ENCODE peak calls at places on chromosomes 3 and 15, in seven cellular contexts. One of them, this sample, is unnamed.

GRCh38 chr15:50907866-50908208 is 646 bp upstream of the AP4E1 start:
- DNase-seq in GM23338: peak; percentile 68
- DNase-seq in tibial artery: no peak
- DNase-seq in foreskin fibroblast: peak; percentile 66
- DNase-seq in astrocyte of the spinal cord: peak; percentile 22
- DNase-seq in cardiac muscle cell: peak; percentile 49
- DNase-seq in IMR-90: peak; percentile 28
- DNase-seq in this sample: peak; percentile 65

GRCh38 chr15:62989366-62990055 is 53.0 kb upstream of the TPM1 start:
- DNase-seq in IMR-90: peak; percentile 17
- DNase-seq in astrocyte of the spinal cord: peak; percentile 49
- DNase-seq in tibial artery: no peak
- DNase-seq in GM23338: no peak
- DNase-seq in foreskin fibroblast: peak; percentile 61
- DNase-seq in cardiac muscle cell: no peak
- DNase-seq in this sample: no peak

GRCh38 chr15:88882745-88883144 is 12.6 kb downstream of the HAPLN3 start:
- DNase-seq in GM23338: no peak
- DNase-seq in foreskin fibroblast: peak; percentile 62
- DNase-seq in cardiac muscle cell: peak; percentile 66
- DNase-seq in IMR-90: peak; percentile 62
- DNase-seq in astrocyte of the spinal cord: peak; percentile 67
- DNase-seq in tibial artery: no peak
- DNase-seq in this sample: no peak

GRCh38 chr15:56934269-56934668 is 15.8 kb downstream of the TCF12 start:
- DNase-seq in astrocyte of the spinal cord: no peak
- DNase-seq in cardiac muscle cell: peak; percentile 54
- DNase-seq in tibial artery: no peak
- DNase-seq in IMR-90: peak; percentile 23
- DNase-seq in GM23338: no peak
- DNase-seq in foreskin fibroblast: no peak
- DNase-seq in this sample: no peak

GRCh38 chr3:98805571-98805970 is 42.4 kb downstream of the ST3GAL6 start:
- DNase-seq in IMR-90: no peak
- DNase-seq in tibial artery: no peak
- DNase-seq in cardiac muscle cell: no peak
- DNase-seq in astrocyte of the spinal cord: no peak
- DNase-seq in foreskin fibroblast: no peak
- DNase-seq in GM23338: no peak
- DNase-seq in this sample: no peak

GRCh38 chr15:85771781-85772445 is 22.8 kb downstream of the KLHL25 start:
- DNase-seq in GM23338: no peak
- DNase-seq in cardiac muscle cell: peak; percentile 84
- DNase-seq in foreskin fibroblast: peak; percentile 83
- DNase-seq in IMR-90: peak; percentile 13
- DNase-seq in tibial artery: peak; percentile 88
- DNase-seq in astrocyte of the spinal cord: no peak
- DNase-seq in this sample: no peak

GRCh38 chr3:194134231-194134756 is 1.7 kb upstream of the HES1 start:
- DNase-seq in foreskin fibroblast: peak; percentile 61
- DNase-seq in IMR-90: no peak
- DNase-seq in tibial artery: peak; percentile 87
- DNase-seq in astrocyte of the spinal cord: no peak
- DNase-seq in cardiac muscle cell: peak; percentile 93
- DNase-seq in GM23338: no peak
- DNase-seq in this sample: peak; percentile 70

GRCh38 chr3:75101329-75102147 is 487.1 kb upstream of the CNTN3 start:
- DNase-seq in foreskin fibroblast: no peak
- DNase-seq in cardiac muscle cell: no peak
- DNase-seq in astrocyte of the spinal cord: no peak
- DNase-seq in GM23338: peak; percentile 84
- DNase-seq in tibial artery: no peak
- DNase-seq in IMR-90: no peak
- DNase-seq in this sample: no peak

GRCh38 chr15:70093481-70094309 is 4.0 kb downstream of the TLE3 start:
- DNase-seq in tibial artery: peak; percentile 55
- DNase-seq in cardiac muscle cell: peak; percentile 67
- DNase-seq in GM23338: peak; percentile 79
- DNase-seq in astrocyte of the spinal cord: peak; percentile 41
- DNase-seq in IMR-90: no peak
- DNase-seq in foreskin fibroblast: no peak
- DNase-seq in this sample: peak; percentile 41

GRCh38 chr15:70090436-70091291 is 7.1 kb downstream of the TLE3 start:
- DNase-seq in astrocyte of the spinal cord: no peak
- DNase-seq in IMR-90: no peak
- DNase-seq in foreskin fibroblast: no peak
- DNase-seq in cardiac muscle cell: no peak
- DNase-seq in tibial artery: no peak
- DNase-seq in GM23338: peak; percentile 51
- DNase-seq in this sample: no peak

GRCh38 chr15:70093070-70093469 is 4.6 kb downstream of the TLE3 start:
- DNase-seq in GM23338: no peak
- DNase-seq in foreskin fibroblast: no peak
- DNase-seq in IMR-90: no peak
- DNase-seq in astrocyte of the spinal cord: no peak
- DNase-seq in cardiac muscle cell: peak; percentile 56
- DNase-seq in tibial artery: no peak
- DNase-seq in this sample: no peak

GRCh38 chr15:70091649-70092461 is 5.9 kb downstream of the TLE3 start:
- DNase-seq in IMR-90: no peak
- DNase-seq in foreskin fibroblast: no peak
- DNase-seq in astrocyte of the spinal cord: no peak
- DNase-seq in GM23338: no peak
- DNase-seq in cardiac muscle cell: peak; percentile 28
- DNase-seq in tibial artery: no peak
- DNase-seq in this sample: no peak

GRCh38 chr15:70092462-70092850 is 5.3 kb downstream of the TLE3 start:
- DNase-seq in foreskin fibroblast: no peak
- DNase-seq in GM23338: no peak
- DNase-seq in tibial artery: no peak
- DNase-seq in cardiac muscle cell: peak; percentile 57
- DNase-seq in IMR-90: peak; percentile 69
- DNase-seq in astrocyte of the spinal cord: no peak
- DNase-seq in this sample: no peak
- H3K4me3 ChIP-seq in foreskin fibroblast: no peak overlapping the region
- H3K4me3 ChIP-seq in GM23338: peak overlapping the region; percentile 85
- H3K4me3 ChIP-seq in tibial artery: no peak overlapping the region
- H3K4me3 ChIP-seq in cardiac muscle cell: no peak overlapping the region
- H3K4me3 ChIP-seq in IMR-90: no peak overlapping the region
- H3K4me3 ChIP-seq in astrocyte of the spinal cord: no peak overlapping the region
- H3K4me3 ChIP-seq in this sample: no peak overlapping the region

GRCh38 chr15:73996939-73997338 is 2.4 kb downstream of the PML start:
- DNase-seq in astrocyte of the spinal cord: peak; percentile 43
- DNase-seq in GM23338: peak; percentile 41
- DNase-seq in cardiac muscle cell: peak; percentile 61
- DNase-seq in foreskin fibroblast: peak; percentile 50
- DNase-seq in IMR-90: no peak
- DNase-seq in tibial artery: no peak
- DNase-seq in this sample: peak; percentile 77
- TF ChIP-seq CTCF in astrocyte of the spinal cord: no peak
- TF ChIP-seq CTCF in GM23338: no peak
- TF ChIP-seq CTCF in cardiac muscle cell: no peak
- TF ChIP-seq CTCF in foreskin fibroblast: no peak
- TF ChIP-seq CTCF in IMR-90: no peak
- TF ChIP-seq CTCF in tibial artery: peak; percentile 5
- TF ChIP-seq CTCF in this sample: no peak

GRCh38 chr3:160450846-160451245 is 1.3 kb upstream of the TRIM59 start:
- DNase-seq in tibial artery: no peak
- DNase-seq in GM23338: peak; percentile 35
- DNase-seq in foreskin fibroblast: peak; percentile 87
- DNase-seq in IMR-90: peak; percentile 93
- DNase-seq in astrocyte of the spinal cord: peak; percentile 85
- DNase-seq in cardiac muscle cell: peak; percentile 74
- DNase-seq in this sample: no peak
- H3K4me3 ChIP-seq in tibial artery: no peak overlapping the region
- H3K4me3 ChIP-seq in GM23338: peak overlapping the region; percentile 65
- H3K4me3 ChIP-seq in foreskin fibroblast: no peak overlapping the region
- H3K4me3 ChIP-seq in IMR-90: peak overlapping the region; percentile 68
- H3K4me3 ChIP-seq in astrocyte of the spinal cord: no peak overlapping the region
- H3K4me3 ChIP-seq in cardiac muscle cell: no peak overlapping the region
- H3K4me3 ChIP-seq in this sample: peak overlapping the region; percentile 73

DNA sequence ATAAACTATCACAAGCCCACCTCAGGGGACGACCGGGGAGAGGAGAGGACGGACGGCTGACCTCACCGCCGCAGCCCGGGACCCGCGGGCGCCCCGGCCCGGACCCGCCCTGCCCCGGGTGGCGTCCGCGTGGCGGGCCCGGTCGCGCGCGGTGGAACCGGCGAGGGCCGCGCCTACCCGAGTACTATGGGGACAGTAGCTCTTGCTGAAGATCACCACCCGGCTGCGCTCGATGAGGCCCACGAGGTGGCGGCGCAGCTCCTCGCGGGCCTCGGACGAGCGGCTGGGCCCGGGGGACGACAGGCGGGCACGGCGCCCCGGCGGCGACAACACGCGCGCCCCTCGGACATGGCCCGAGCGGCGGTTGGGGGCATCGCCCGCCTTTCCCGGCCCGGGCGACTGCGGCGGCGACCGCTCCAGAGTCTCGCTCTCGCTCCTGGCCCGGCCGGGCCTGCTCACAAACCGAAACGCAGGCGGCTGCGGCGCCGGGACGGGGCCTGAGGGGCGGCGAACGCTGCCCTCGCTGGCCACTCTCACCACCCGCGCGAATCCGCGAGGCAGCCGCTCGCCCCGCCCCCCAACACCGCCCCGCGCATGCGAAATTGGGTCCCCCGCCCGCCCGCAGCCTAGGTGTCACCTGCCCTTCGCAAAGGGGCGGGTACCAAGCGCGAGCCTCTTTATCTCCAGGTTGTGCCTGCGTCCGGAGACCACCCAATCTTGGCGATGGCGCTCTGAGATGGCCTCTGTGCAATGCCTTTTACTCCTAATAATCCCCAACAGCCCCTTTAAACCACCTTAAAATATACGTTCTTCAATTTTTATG is at the start of gene TXNRD3:
- DNase-seq in IMR-90: peak; percentile 49
- DNase-seq in astrocyte of the spinal cord: peak; percentile 59
- DNase-seq in foreskin fibroblast: peak; percentile 88
- DNase-seq in GM23338: peak; percentile 78
- DNase-seq in tibial artery: peak; percentile 88
- DNase-seq in cardiac muscle cell: peak; percentile 78
- DNase-seq in this sample: peak; percentile 32
- TF ChIP-seq CTCF in IMR-90: peak; percentile 5
- TF ChIP-seq CTCF in astrocyte of the spinal cord: no peak
- TF ChIP-seq CTCF in foreskin fibroblast: no peak
- TF ChIP-seq CTCF in GM23338: no peak
- TF ChIP-seq CTCF in tibial artery: peak; percentile 4
- TF ChIP-seq CTCF in cardiac muscle cell: no peak
- TF ChIP-seq CTCF in this sample: no peak

GRCh38 chr3:197711973-197712707 is 24.6 kb downstream of the RUBCN start:
- DNase-seq in IMR-90: peak; percentile 98
- DNase-seq in foreskin fibroblast: peak; percentile 98
- DNase-seq in astrocyte of the spinal cord: peak; percentile 98
- DNase-seq in cardiac muscle cell: peak; percentile 97
- DNase-seq in GM23338: peak; percentile 79
- DNase-seq in tibial artery: peak; percentile 92
- DNase-seq in this sample: peak; percentile 95
- H3K4me3 ChIP-seq in IMR-90: peak overlapping the region; percentile 64
- H3K4me3 ChIP-seq in foreskin fibroblast: peak overlapping the region; percentile 59
- H3K4me3 ChIP-seq in astrocyte of the spinal cord: peak overlapping the region; percentile 41
- H3K4me3 ChIP-seq in cardiac muscle cell: peak overlapping the region; percentile 7
- H3K4me3 ChIP-seq in GM23338: no peak overlapping the region
- H3K4me3 ChIP-seq in tibial artery: peak overlapping the region; percentile 44
- H3K4me3 ChIP-seq in this sample: peak overlapping the region; percentile 38

GRCh38 chr3:167736264-167736787 is 805 bp downstream of the SERPINI1 start:
- DNase-seq in GM23338: no peak
- DNase-seq in foreskin fibroblast: no peak
- DNase-seq in tibial artery: no peak
- DNase-seq in cardiac muscle cell: no peak
- DNase-seq in IMR-90: no peak
- DNase-seq in astrocyte of the spinal cord: no peak
- DNase-seq in this sample: no peak

GRCh38 chr3:167736997-167737396 is 1.5 kb downstream of the SERPINI1 start:
- DNase-seq in foreskin fibroblast: no peak
- DNase-seq in astrocyte of the spinal cord: no peak
- DNase-seq in IMR-90: no peak
- DNase-seq in tibial artery: no peak
- DNase-seq in GM23338: no peak
- DNase-seq in cardiac muscle cell: no peak
- DNase-seq in this sample: no peak

GRCh38 chr3:167734498-167735232 is at the start of gene PDCD10:
- DNase-seq in foreskin fibroblast: peak; percentile 99
- DNase-seq in IMR-90: peak; percentile 98
- DNase-seq in cardiac muscle cell: peak; percentile 99
- DNase-seq in astrocyte of the spinal cord: peak; percentile 99
- DNase-seq in tibial artery: peak; percentile 99
- DNase-seq in GM23338: peak; percentile 100
- DNase-seq in this sample: peak; percentile 99

GRCh38 chr3:167733961-167734497 is 663 bp downstream of the PDCD10 start:
- DNase-seq in GM23338: no peak
- DNase-seq in tibial artery: no peak
- DNase-seq in foreskin fibroblast: peak; percentile 14
- DNase-seq in IMR-90: peak; percentile 3
- DNase-seq in astrocyte of the spinal cord: peak; percentile 7
- DNase-seq in cardiac muscle cell: peak; percentile 15
- DNase-seq in this sample: no peak

DNA sequence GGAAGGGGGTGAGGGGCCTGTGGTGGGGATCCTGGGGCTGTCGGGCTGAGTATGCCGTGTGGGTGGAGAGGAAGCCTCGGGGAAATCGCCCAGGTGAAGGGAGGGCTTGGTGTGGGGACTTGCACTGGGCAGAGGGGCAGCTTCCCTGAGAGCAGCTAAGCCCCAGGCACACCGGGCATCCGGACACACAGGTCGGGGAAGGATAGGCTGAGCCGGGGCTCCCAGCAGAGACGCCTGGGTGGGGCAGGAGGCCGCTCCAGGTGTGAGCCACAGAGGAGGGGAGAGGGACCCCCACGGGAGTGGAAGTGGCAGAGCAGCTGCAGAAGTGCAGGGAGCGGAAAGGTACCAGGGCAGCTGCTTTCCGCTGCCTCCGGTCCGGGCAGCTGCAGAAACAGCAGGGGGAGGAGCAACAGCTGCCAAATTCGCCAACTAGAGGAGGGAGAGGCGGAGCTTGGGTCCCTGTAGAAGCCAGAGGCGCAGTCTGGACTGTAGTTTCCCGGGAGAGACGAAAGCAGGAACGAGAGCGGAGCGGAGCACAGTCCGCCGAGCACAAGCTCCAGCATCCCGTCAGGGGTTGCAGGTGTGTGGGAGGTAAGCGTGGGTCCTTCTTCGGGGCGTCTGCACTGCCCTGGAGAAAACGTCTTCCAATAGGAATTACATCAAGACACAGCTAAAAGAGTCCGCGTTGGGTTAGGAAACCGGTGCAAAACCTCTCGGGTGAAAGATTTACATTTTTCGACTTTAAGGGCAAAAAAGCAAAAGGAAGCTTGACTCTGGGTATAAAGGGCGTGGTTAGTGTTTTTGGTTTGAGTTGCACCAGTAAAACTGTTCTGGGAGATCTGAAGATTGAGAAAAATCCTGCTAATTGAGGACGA is at the start of gene SERPINI1:
- DNase-seq in IMR-90: peak; percentile 89
- DNase-seq in tibial artery: peak; percentile 95
- DNase-seq in GM23338: peak; percentile 98
- DNase-seq in astrocyte of the spinal cord: peak; percentile 92
- DNase-seq in foreskin fibroblast: peak; percentile 96
- DNase-seq in cardiac muscle cell: peak; percentile 93
- DNase-seq in this sample: peak; percentile 89
- TF ChIP-seq CTCF in IMR-90: no peak
- TF ChIP-seq CTCF in tibial artery: no peak
- TF ChIP-seq CTCF in GM23338: no peak
- TF ChIP-seq CTCF in astrocyte of the spinal cord: no peak
- TF ChIP-seq CTCF in foreskin fibroblast: no peak
- TF ChIP-seq CTCF in cardiac muscle cell: no peak
- TF ChIP-seq CTCF in this sample: no peak